ENCODE peak calls at places on chromosomes 3 and 15, in five cellular contexts. One of them, this sample, is unnamed.

GRCh38 chr3:4533489-4534443 is 40.6 kb downstream of the ITPR1 start:
- DNase-seq in nucleus accumbens: no peak
- DNase-seq in MV-4-11: peak; percentile 80
- DNase-seq in T-cell: no peak
- DNase-seq in progenitor cell of endocrine pancreas: no peak
- DNase-seq in this sample: no peak

GRCh38 chr3:121330586-121330985 is 215.2 kb downstream of the POLQ start:
- DNase-seq in nucleus accumbens: no peak
- DNase-seq in MV-4-11: no peak
- DNase-seq in T-cell: no peak
- DNase-seq in progenitor cell of endocrine pancreas: no peak
- DNase-seq in this sample: no peak

GRCh38 chr3:62723636-62724217 is 151.5 kb downstream of the CADPS start:
- DNase-seq in nucleus accumbens: no peak
- DNase-seq in MV-4-11: no peak
- DNase-seq in T-cell: no peak
- DNase-seq in progenitor cell of endocrine pancreas: no peak
- DNase-seq in this sample: no peak

GRCh38 chr3:49199244-49199899 is 28.0 kb downstream of the KLHDC8B start:
- DNase-seq in nucleus accumbens: peak; percentile 60
- DNase-seq in MV-4-11: no peak
- DNase-seq in T-cell: no peak
- DNase-seq in progenitor cell of endocrine pancreas: no peak
- DNase-seq in this sample: peak; percentile 98

GRCh38 chr15:77144492-77145070 is 73.7 kb upstream of the TSPAN3 start:
- DNase-seq in nucleus accumbens: no peak
- DNase-seq in MV-4-11: no peak
- DNase-seq in T-cell: no peak
- DNase-seq in progenitor cell of endocrine pancreas: no peak
- DNase-seq in this sample: no peak

GRCh38 chr3:62785384-62785783 is 89.8 kb downstream of the CADPS start:
- DNase-seq in nucleus accumbens: no peak
- DNase-seq in MV-4-11: no peak
- DNase-seq in T-cell: no peak
- DNase-seq in progenitor cell of endocrine pancreas: no peak
- DNase-seq in this sample: no peak

GRCh38 chr3:162610261-162610660 is 1113.7 kb downstream of the OTOL1 start:
- DNase-seq in nucleus accumbens: no peak
- DNase-seq in MV-4-11: no peak
- DNase-seq in T-cell: no peak
- DNase-seq in progenitor cell of endocrine pancreas: no peak
- DNase-seq in this sample: no peak

GRCh38 chr15:98134875-98135274 is 174.4 kb downstream of the ARRDC4 start:
- DNase-seq in nucleus accumbens: no peak
- DNase-seq in MV-4-11: no peak
- DNase-seq in T-cell: no peak
- DNase-seq in progenitor cell of endocrine pancreas: no peak
- DNase-seq in this sample: no peak

This sample was measured in aorta.